ENCODE peak calls at places on chromosomes 3 and 15, in six cellular contexts. One of them, this sample, is unnamed.

GRCh38 chr3:151871639-151872468 is 1.6 kb upstream of the SUCNR1 start:
- DNase-seq in GM12878: peak
- DNase-seq in K562: peak
- DNase-seq in H1: no peak
- DNase-seq in HCT116: no peak
- DNase-seq in HepG2: no peak
- DNase-seq in this sample: no peak

GRCh38 chr3:172384836-172385235 is 63.4 kb downstream of the GHSR start:
- DNase-seq in GM12878: no peak
- DNase-seq in K562: no peak
- DNase-seq in H1: no peak
- DNase-seq in HCT116: no peak
- DNase-seq in HepG2: no peak
- DNase-seq in this sample: no peak

GRCh38 chr3:11464356-11464755 is 179.4 kb downstream of the VGLL4 start:
- DNase-seq in GM12878: no peak
- DNase-seq in K562: no peak
- DNase-seq in H1: no peak
- DNase-seq in HCT116: no peak
- DNase-seq in HepG2: no peak
- DNase-seq in this sample: no peak

GRCh38 chr3:149701977-149702350 is 44.1 kb upstream of the WWTR1 start:
- DNase-seq in GM12878: no peak
- DNase-seq in K562: no peak
- DNase-seq in H1: no peak
- DNase-seq in HCT116: no peak
- DNase-seq in HepG2: no peak
- DNase-seq in this sample: no peak

GRCh38 chr3:134362670-134363380 is 11.4 kb downstream of the AMOTL2 start:
- DNase-seq in GM12878: no peak
- DNase-seq in K562: no peak
- DNase-seq in H1: no peak
- DNase-seq in HCT116: no peak
- DNase-seq in HepG2: no peak
- DNase-seq in this sample: no peak

GRCh38 chr3:86986666-86987420 is 4.1 kb downstream of the VGLL3 start:
- DNase-seq in GM12878: no peak
- DNase-seq in K562: no peak
- DNase-seq in H1: no peak
- DNase-seq in HCT116: no peak
- DNase-seq in HepG2: no peak
- DNase-seq in this sample: no peak

GRCh38 chr15:100803158-100803440 is 76.5 kb upstream of the ALDH1A3 start:
- DNase-seq in GM12878: no peak
- DNase-seq in K562: no peak
- DNase-seq in H1: no peak
- DNase-seq in HCT116: no peak
- DNase-seq in HepG2: no peak
- DNase-seq in this sample: no peak

GRCh38 chr3:73707772-73708171 is 83.0 kb upstream of the PDZRN3 start:
- DNase-seq in GM12878: no peak
- DNase-seq in K562: no peak
- DNase-seq in H1: no peak
- DNase-seq in HCT116: no peak
- DNase-seq in HepG2: no peak
- DNase-seq in this sample: no peak

GRCh38 chr3:178231645-178232044 is 304.6 kb upstream of the KCNMB2 start:
- DNase-seq in GM12878: no peak
- DNase-seq in K562: no peak
- DNase-seq in H1: no peak
- DNase-seq in HCT116: no peak
- DNase-seq in HepG2: no peak
- DNase-seq in this sample: no peak

GRCh38 chr3:188230962-188231361 is 77.0 kb downstream of the LPP start:
- DNase-seq in GM12878: no peak
- DNase-seq in K562: no peak
- DNase-seq in H1: no peak
- DNase-seq in HCT116: peak
- DNase-seq in HepG2: no peak
- DNase-seq in this sample: no peak

GRCh38 chr15:39438795-39439577 is 141.9 kb upstream of the THBS1 start:
- DNase-seq in GM12878: no peak
- DNase-seq in K562: no peak
- DNase-seq in H1: no peak
- DNase-seq in HCT116: no peak
- DNase-seq in HepG2: peak
- DNase-seq in this sample: no peak

GRCh38 chr15:39447431-39447830 is 133.4 kb upstream of the THBS1 start:
- DNase-seq in GM12878: no peak
- DNase-seq in K562: no peak
- DNase-seq in H1: no peak
- DNase-seq in HCT116: no peak
- DNase-seq in HepG2: no peak
- DNase-seq in this sample: no peak

GRCh38 chr15:39444729-39445470 is 136.0 kb upstream of the THBS1 start:
- DNase-seq in GM12878: no peak
- DNase-seq in K562: no peak
- DNase-seq in H1: no peak
- DNase-seq in HCT116: no peak
- DNase-seq in HepG2: no peak
- DNase-seq in this sample: no peak

GRCh38 chr15:39443659-39444219 is 137.1 kb upstream of the THBS1 start:
- DNase-seq in GM12878: no peak
- DNase-seq in K562: no peak
- DNase-seq in H1: no peak
- DNase-seq in HCT116: no peak
- DNase-seq in HepG2: no peak
- DNase-seq in this sample: no peak

DNA sequence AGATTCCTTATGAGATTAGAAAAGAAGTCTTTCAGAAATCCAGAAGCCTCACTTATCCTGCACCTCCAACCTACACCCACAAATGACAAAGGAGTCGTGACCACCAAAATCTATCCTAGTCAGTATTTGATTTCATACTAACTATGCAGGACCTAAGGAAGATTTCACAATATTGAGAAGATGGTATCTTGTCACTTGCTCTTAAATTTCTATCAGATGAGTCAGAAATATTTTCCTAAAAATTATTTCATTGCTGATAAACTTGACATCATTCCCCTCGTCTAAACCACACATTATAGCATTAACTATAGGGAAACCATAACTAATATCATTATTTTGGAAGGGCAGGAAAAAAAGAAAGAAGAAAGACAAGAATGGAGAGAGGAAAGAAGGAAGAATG is 138.0 kb upstream of the THBS1 start:
- DNase-seq in GM12878: no peak
- DNase-seq in K562: no peak
- DNase-seq in H1: no peak
- DNase-seq in HCT116: no peak
- DNase-seq in HepG2: no peak
- DNase-seq in this sample: no peak
- TF ChIP-seq ZNF274 in GM12878: no peak
- TF ChIP-seq ZNF274 in K562: no peak
- TF ChIP-seq ZNF274 in H1: no peak
- TF ChIP-seq ZNF274 in HCT116: no peak
- TF ChIP-seq ZNF274 in HepG2: no peak
- TF ChIP-seq ZNF274 in this sample: no peak

GRCh38 chr3:112425858-112426750 is 73.2 kb downstream of the BTLA start:
- DNase-seq in GM12878: no peak
- DNase-seq in K562: no peak
- DNase-seq in H1: no peak
- DNase-seq in HCT116: no peak
- DNase-seq in HepG2: no peak
- DNase-seq in this sample: no peak
- H3K9ac ChIP-seq in GM12878: no peak
- H3K9ac ChIP-seq in K562: no peak
- H3K9ac ChIP-seq in H1: no peak
- H3K9ac ChIP-seq in HCT116: no peak
- H3K9ac ChIP-seq in HepG2: no peak
- H3K9ac ChIP-seq in this sample: no peak

GRCh38 chr3:37163262-37164020 is 10.9 kb downstream of the LRRFIP2 start:
- DNase-seq in GM12878: no peak
- DNase-seq in K562: no peak
- DNase-seq in H1: no peak
- DNase-seq in HCT116: no peak
- DNase-seq in HepG2: no peak
- DNase-seq in this sample: no peak
- TF ChIP-seq ZNF274 in GM12878: no peak
- TF ChIP-seq ZNF274 in K562: no peak
- TF ChIP-seq ZNF274 in H1: no peak
- TF ChIP-seq ZNF274 in HCT116: no peak
- TF ChIP-seq ZNF274 in HepG2: no peak
- TF ChIP-seq ZNF274 in this sample: no peak

DNA sequence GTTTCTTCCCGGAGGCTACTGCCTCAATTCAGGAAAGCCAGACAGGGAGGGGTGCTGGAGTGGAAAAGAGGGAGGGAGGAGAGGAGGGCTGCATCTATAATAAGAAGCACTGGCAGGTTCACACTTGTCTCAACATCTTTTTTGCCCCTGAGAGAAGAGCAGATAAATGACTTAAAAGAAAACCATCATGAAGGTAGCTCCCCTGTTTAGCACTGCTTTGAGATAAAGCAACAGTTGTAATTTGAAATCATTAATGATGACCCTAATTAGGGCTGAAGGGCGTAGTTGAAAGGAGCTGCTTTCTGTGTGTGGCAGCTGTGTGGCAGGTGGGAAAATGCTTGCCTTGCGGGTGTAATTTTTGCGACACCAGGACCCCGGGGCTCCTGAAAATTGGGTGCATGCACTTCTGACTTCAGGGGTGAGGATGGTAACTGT is 222.8 kb upstream of the IL12A start:
- DNase-seq in GM12878: no peak
- DNase-seq in K562: no peak
- DNase-seq in H1: no peak
- DNase-seq in HCT116: no peak
- DNase-seq in HepG2: no peak
- DNase-seq in this sample: no peak
- H3K9ac ChIP-seq in GM12878: no peak
- H3K9ac ChIP-seq in K562: no peak
- H3K9ac ChIP-seq in H1: no peak
- H3K9ac ChIP-seq in HCT116: peak
- H3K9ac ChIP-seq in HepG2: no peak
- H3K9ac ChIP-seq in this sample: no peak

DNA sequence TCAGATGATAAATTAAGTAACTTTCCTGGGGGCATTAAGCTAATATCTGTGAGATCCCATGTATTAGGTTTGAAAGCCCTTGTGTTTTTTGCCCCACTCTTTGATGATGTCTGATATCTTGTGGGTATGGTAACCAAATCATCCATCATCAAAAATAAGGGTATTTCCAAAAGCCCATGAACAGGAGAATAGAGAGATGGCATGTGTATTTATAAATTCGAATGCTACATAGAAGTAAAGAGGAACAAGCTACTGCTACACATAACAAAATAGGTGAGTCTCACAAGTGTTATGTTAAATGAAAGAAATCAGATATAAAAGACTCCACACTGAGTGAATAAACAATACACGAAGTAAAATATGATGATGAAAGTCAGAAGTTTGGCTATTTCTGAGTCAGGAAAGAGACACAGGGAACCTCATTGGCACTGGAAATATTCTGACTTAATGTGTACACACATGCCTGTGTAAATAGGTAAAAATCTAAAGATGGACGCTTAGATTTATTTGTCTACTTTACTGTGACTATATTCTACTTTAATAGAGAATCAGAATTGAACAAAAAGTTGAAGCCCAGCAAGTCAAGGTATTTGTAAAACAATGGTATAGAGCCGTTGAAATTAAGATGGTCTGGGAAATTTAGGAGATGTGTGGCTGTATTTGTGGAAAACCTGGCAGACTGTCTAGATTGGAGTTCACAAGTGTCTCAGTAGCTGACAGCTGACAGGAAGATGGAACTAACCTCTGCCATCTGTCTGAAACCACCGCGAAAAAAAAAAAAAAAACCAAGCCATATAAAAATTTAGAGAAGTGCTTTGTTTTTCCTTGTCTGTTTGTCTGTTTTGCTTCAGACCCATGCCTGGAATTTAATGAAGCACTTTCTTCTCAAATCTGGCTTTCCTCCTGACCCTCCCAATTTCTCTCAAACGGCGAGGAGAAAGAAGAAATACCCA is 111.0 kb upstream of the TGFBR2 start:
- DNase-seq in GM12878: no peak
- DNase-seq in K562: no peak
- DNase-seq in H1: no peak
- DNase-seq in HCT116: no peak
- DNase-seq in HepG2: no peak
- DNase-seq in this sample: no peak
- TF ChIP-seq ZNF274 in GM12878: no peak
- TF ChIP-seq ZNF274 in K562: no peak
- TF ChIP-seq ZNF274 in H1: no peak
- TF ChIP-seq ZNF274 in HCT116: no peak
- TF ChIP-seq ZNF274 in HepG2: no peak
- TF ChIP-seq ZNF274 in this sample: no peak